ENCODE peak calls at places on chromosomes 12 and 14, in eight cellular contexts. One of them, this sample, is unnamed.

GRCh38 chr12:117188961-117189724 is 1.1 kb downstream of the FBXO21 start:
- DNase-seq in right lobe of liver: no peak
- DNase-seq in ovary: peak; percentile 60
- DNase-seq in adrenal gland: peak; percentile 59
- DNase-seq in uterus: peak; percentile 18
- DNase-seq in heart left ventricle: no peak
- DNase-seq in K562: no peak
- DNase-seq in transverse colon: no peak
- DNase-seq in this sample: no peak

GRCh38 chr12:113072136-113072535 is 15.6 kb downstream of the DTX1 start:
- DNase-seq in right lobe of liver: no peak
- DNase-seq in ovary: no peak
- DNase-seq in adrenal gland: no peak
- DNase-seq in uterus: no peak
- DNase-seq in heart left ventricle: no peak
- DNase-seq in K562: no peak
- DNase-seq in transverse colon: no peak
- DNase-seq in this sample: no peak

GRCh38 chr14:47675489-47676300 is at the start of gene MDGA2:
- DNase-seq in right lobe of liver: peak; percentile 24
- DNase-seq in ovary: peak; percentile 18
- DNase-seq in adrenal gland: no peak
- DNase-seq in uterus: no peak
- DNase-seq in heart left ventricle: no peak
- DNase-seq in K562: no peak
- DNase-seq in transverse colon: no peak
- DNase-seq in this sample: no peak

GRCh38 chr12:120072472-120072871 is 44.1 kb downstream of the RAB35 start:
- DNase-seq in right lobe of liver: no peak
- DNase-seq in ovary: no peak
- DNase-seq in adrenal gland: no peak
- DNase-seq in uterus: no peak
- DNase-seq in heart left ventricle: no peak
- DNase-seq in K562: peak; percentile 42
- DNase-seq in transverse colon: no peak
- DNase-seq in this sample: no peak

GRCh38 chr12:131986847-131987398 is 37.2 kb downstream of the EP400 start:
- DNase-seq in right lobe of liver: no peak
- DNase-seq in ovary: no peak
- DNase-seq in adrenal gland: no peak
- DNase-seq in uterus: no peak
- DNase-seq in heart left ventricle: no peak
- DNase-seq in K562: peak; percentile 82
- DNase-seq in transverse colon: no peak
- DNase-seq in this sample: no peak

GRCh38 chr14:53741379-53742225 is 215.0 kb downstream of the BMP4 start:
- DNase-seq in right lobe of liver: no peak
- DNase-seq in ovary: no peak
- DNase-seq in adrenal gland: no peak
- DNase-seq in uterus: no peak
- DNase-seq in heart left ventricle: no peak
- DNase-seq in K562: no peak
- DNase-seq in transverse colon: no peak
- DNase-seq in this sample: no peak

GRCh38 chr12:10018390-10018789 is 8.0 kb downstream of the CLEC12B start:
- DNase-seq in right lobe of liver: no peak
- DNase-seq in ovary: no peak
- DNase-seq in adrenal gland: no peak
- DNase-seq in uterus: no peak
- DNase-seq in heart left ventricle: no peak
- DNase-seq in K562: no peak
- DNase-seq in transverse colon: no peak
- DNase-seq in this sample: no peak

GRCh38 chr14:31411218-31411727 is 9.1 kb downstream of the HEATR5A start:
- DNase-seq in right lobe of liver: no peak
- DNase-seq in ovary: no peak
- DNase-seq in adrenal gland: no peak
- DNase-seq in uterus: no peak
- DNase-seq in heart left ventricle: no peak
- DNase-seq in K562: no peak
- DNase-seq in transverse colon: no peak
- DNase-seq in this sample: no peak

GRCh38 chr14:91843437-91843836 is 23.9 kb downstream of the TC2N start:
- DNase-seq in right lobe of liver: no peak
- DNase-seq in ovary: no peak
- DNase-seq in adrenal gland: no peak
- DNase-seq in uterus: no peak
- DNase-seq in heart left ventricle: no peak
- DNase-seq in K562: no peak
- DNase-seq in transverse colon: no peak
- DNase-seq in this sample: no peak

DNA sequence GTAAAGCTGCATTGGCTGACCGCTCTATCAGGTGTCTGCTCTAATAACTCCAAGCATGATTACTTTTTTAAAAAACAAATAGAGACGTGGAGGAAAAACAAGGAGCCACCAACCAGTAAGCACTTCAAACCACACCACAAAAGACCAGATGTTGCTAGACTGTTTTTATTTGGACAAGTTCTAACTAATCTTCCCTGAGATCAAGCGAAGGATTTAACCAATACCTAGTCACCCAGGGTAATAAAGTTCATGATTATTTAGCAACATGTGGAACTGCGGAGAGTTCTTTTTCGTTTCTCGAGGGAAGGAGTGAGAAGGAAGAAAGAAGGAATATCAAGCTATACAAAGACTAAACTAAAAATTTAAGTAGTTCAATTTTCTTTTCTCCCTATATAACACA is 288.1 kb downstream of the DUSP6 start:
- DNase-seq in right lobe of liver: no peak
- DNase-seq in ovary: no peak
- DNase-seq in adrenal gland: no peak
- DNase-seq in uterus: no peak
- DNase-seq in heart left ventricle: no peak
- DNase-seq in K562: no peak
- DNase-seq in transverse colon: no peak
- DNase-seq in this sample: no peak
- TF ChIP-seq POLR2A in right lobe of liver: no peak
- TF ChIP-seq POLR2A in ovary: no peak
- TF ChIP-seq POLR2A in adrenal gland: no peak
- TF ChIP-seq POLR2A in uterus: no peak
- TF ChIP-seq POLR2A in heart left ventricle: no peak
- TF ChIP-seq POLR2A in K562: no peak
- TF ChIP-seq POLR2A in transverse colon: no peak
- TF ChIP-seq POLR2A in this sample: no peak

GRCh38 chr12:4434721-4435425 is 10.7 kb downstream of the FGF6 start:
- DNase-seq in right lobe of liver: no peak
- DNase-seq in ovary: no peak
- DNase-seq in adrenal gland: no peak
- DNase-seq in uterus: no peak
- DNase-seq in heart left ventricle: no peak
- DNase-seq in K562: no peak
- DNase-seq in transverse colon: no peak
- DNase-seq in this sample: no peak
- TF ChIP-seq POLR2A in right lobe of liver: no peak
- TF ChIP-seq POLR2A in ovary: no peak
- TF ChIP-seq POLR2A in adrenal gland: no peak
- TF ChIP-seq POLR2A in uterus: no peak
- TF ChIP-seq POLR2A in heart left ventricle: no peak
- TF ChIP-seq POLR2A in K562: no peak
- TF ChIP-seq POLR2A in transverse colon: no peak
- TF ChIP-seq POLR2A in this sample: no peak

GRCh38 chr12:56257071-56257470 is 1.1 kb downstream of the ANKRD52 start:
- DNase-seq in right lobe of liver: no peak
- DNase-seq in ovary: no peak
- DNase-seq in adrenal gland: no peak
- DNase-seq in uterus: no peak
- DNase-seq in heart left ventricle: no peak
- DNase-seq in K562: no peak
- DNase-seq in transverse colon: no peak
- DNase-seq in this sample: no peak

GRCh38 chr12:56256326-56256960 is 1.7 kb downstream of the ANKRD52 start:
- DNase-seq in right lobe of liver: no peak
- DNase-seq in ovary: no peak
- DNase-seq in adrenal gland: peak; percentile 74
- DNase-seq in uterus: no peak
- DNase-seq in heart left ventricle: no peak
- DNase-seq in K562: no peak
- DNase-seq in transverse colon: no peak
- DNase-seq in this sample: peak; percentile 74

GRCh38 chr12:56257491-56258067 is 605 bp downstream of the ANKRD52 start:
- DNase-seq in right lobe of liver: no peak
- DNase-seq in ovary: no peak
- DNase-seq in adrenal gland: peak; percentile 63
- DNase-seq in uterus: no peak
- DNase-seq in heart left ventricle: no peak
- DNase-seq in K562: peak; percentile 60
- DNase-seq in transverse colon: no peak
- DNase-seq in this sample: no peak

GRCh38 chr12:56258820-56259183 is 618 bp upstream of the ANKRD52 start:
- DNase-seq in right lobe of liver: no peak
- DNase-seq in ovary: no peak
- DNase-seq in adrenal gland: no peak
- DNase-seq in uterus: no peak
- DNase-seq in heart left ventricle: no peak
- DNase-seq in K562: no peak
- DNase-seq in transverse colon: no peak
- DNase-seq in this sample: no peak

GRCh38 chr12:56258068-56258819 is at the start of gene ANKRD52:
- DNase-seq in right lobe of liver: peak; percentile 86
- DNase-seq in ovary: peak; percentile 82
- DNase-seq in adrenal gland: peak; percentile 70
- DNase-seq in uterus: peak; percentile 75
- DNase-seq in heart left ventricle: peak; percentile 82
- DNase-seq in K562: peak; percentile 87
- DNase-seq in transverse colon: peak; percentile 81
- DNase-seq in this sample: peak; percentile 80
- TF ChIP-seq POLR2A in right lobe of liver: peak; percentile 40
- TF ChIP-seq POLR2A in ovary: peak; percentile 2
- TF ChIP-seq POLR2A in adrenal gland: no peak
- TF ChIP-seq POLR2A in uterus: no peak
- TF ChIP-seq POLR2A in heart left ventricle: peak; percentile 35
- TF ChIP-seq POLR2A in K562: peak; percentile 77
- TF ChIP-seq POLR2A in transverse colon: no peak
- TF ChIP-seq POLR2A in this sample: peak; percentile 58

DNA sequence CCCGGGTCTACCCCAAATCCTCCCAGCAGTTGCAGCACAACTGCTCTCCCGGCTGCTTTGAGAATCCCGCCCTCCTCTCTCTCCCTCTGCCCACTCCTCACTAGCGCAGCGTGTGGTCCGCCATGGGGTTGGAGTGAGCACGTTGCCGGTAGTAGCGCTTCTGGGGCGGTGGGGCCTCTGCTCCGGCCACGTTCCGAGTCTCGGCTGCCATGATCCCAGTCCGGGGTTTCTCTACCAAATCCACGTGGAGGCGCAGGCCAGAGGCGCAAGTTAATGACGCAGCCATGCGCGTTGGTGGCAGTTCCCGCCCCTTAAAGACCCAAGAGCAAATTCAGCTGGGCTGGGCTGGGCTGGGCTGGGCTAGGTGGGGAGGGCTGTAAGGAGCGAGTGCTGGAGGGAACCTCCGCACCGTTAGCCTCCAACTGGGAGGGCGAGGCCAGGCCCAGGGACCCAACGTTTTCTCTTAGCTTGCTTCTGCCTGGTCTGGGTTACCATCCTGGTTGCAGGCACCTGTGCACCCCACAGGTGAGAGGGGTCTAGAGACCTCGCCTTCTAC is at the start of gene METTL1:
- DNase-seq in right lobe of liver: peak; percentile 93
- DNase-seq in ovary: peak; percentile 95
- DNase-seq in adrenal gland: peak; percentile 96
- DNase-seq in uterus: peak; percentile 96
- DNase-seq in heart left ventricle: peak; percentile 96
- DNase-seq in K562: peak; percentile 99
- DNase-seq in transverse colon: peak; percentile 96
- DNase-seq in this sample: peak; percentile 91
- TF ChIP-seq POLR2A in right lobe of liver: peak; percentile 78
- TF ChIP-seq POLR2A in ovary: peak; percentile 69
- TF ChIP-seq POLR2A in adrenal gland: peak; percentile 53
- TF ChIP-seq POLR2A in uterus: no peak
- TF ChIP-seq POLR2A in heart left ventricle: peak; percentile 49
- TF ChIP-seq POLR2A in K562: peak; percentile 97
- TF ChIP-seq POLR2A in transverse colon: peak; percentile 49
- TF ChIP-seq POLR2A in this sample: peak; percentile 44